ENCODE peak calls at places on chromosomes 5 and 9, in eight cellular contexts. D is C1 segment of cervical spinal cord; E is Ammon's horn; V is activated CD4-positive, alpha-beta memory T cell treated with anti-CD3 and anti-CD28 coated beads for 36 hours; U is activated T-helper 1 cell treated with anti-CD3 and anti-CD28 coated beads, Interleukin-12 subunit alpha, Interleukin-12 subunit beta, Interleukin-2, Interleukin-4 antibody, amounts not matched to agents 30 ng/mL and 10 ng/mL and 1 ng/mL, durations not matched to agents 14 hours and 24 hours and 36 hours; M is T-helper 9 cell; A is transverse colon; Z is DMS153. Y is an unnamed sample.
A peak's percentile ranks its signal among the peaks of the same experiment; 100 is the strongest.

GRCh38 chr5:31623249-31623648 is 15.7 kb upstream of the PDZD2 start:
- DNase-seq in D (no peak), E (no peak), V (no peak), U (no peak), M (no peak), A (no peak), Z (no peak), Y (no peak)

GRCh38 chr9:136997830-136998234 is 1.5 kb upstream of the CLIC3 start:
- DNase-seq in D (no peak), E (no peak), V (peak; percentile 56), U (peak; percentile 28), M (no peak), A (peak; percentile 46), Z (no peak), Y (no peak)

GRCh38 chr9:70036641-70037040 is 7.0 kb upstream of the MAMDC2 start:
- DNase-seq in D (no peak), E (no peak), V (no peak), U (no peak), M (no peak), A (no peak), Z (no peak), Y (no peak)

GRCh38 chr9:112029921-112030444 is 133.4 kb downstream of the UGCG start:
- DNase-seq in D (no peak), E (no peak), V (no peak), U (no peak), M (no peak), A (no peak), Z (no peak), Y (no peak)

GRCh38 chr9:128822407-128823042 is 4.2 kb downstream of the ENDOG start:
- DNase-seq in D (no peak), E (no peak), V (no peak), U (no peak), M (no peak), A (no peak), Z (no peak), Y (no peak)

GRCh38 chr9:89471390-89471789 is 26.5 kb downstream of the SEMA4D start:
- DNase-seq in D (no peak), E (no peak), V (no peak), U (no peak), M (no peak), A (no peak), Z (no peak), Y (no peak)

GRCh38 chr5:98309785-98310566 is 463.5 kb upstream of the RGMB start:
- DNase-seq in D (peak; percentile 22), E (peak; percentile 22), V (peak; percentile 37), U (peak; percentile 17), M (no peak), A (no peak), Z (no peak), Y (peak; percentile 29)

GRCh38 chr5:74626386-74627222 is 13.9 kb downstream of the ENC1 start:
- DNase-seq in D (no peak), E (no peak), V (no peak), U (no peak), M (no peak), A (no peak), Z (no peak), Y (no peak)

GRCh38 chr9:78261403-78262001 is 25.6 kb downstream of the CEP78 start:
- DNase-seq in D (no peak), E (peak; percentile 50), V (no peak), U (no peak), M (no peak), A (no peak), Z (peak; percentile 0), Y (peak; percentile 37)

GRCh38 chr9:77764894-77765780 is 117.0 kb upstream of the GNA14 start:
- DNase-seq in D (no peak), E (no peak), V (no peak), U (no peak), M (no peak), A (no peak), Z (no peak), Y (peak; percentile 17)

GRCh38 chr5:167442922-167443321 is 848.5 kb upstream of the WWC1 start:
- DNase-seq in D (no peak), E (no peak), V (no peak), U (no peak), M (no peak), A (no peak), Z (no peak), Y (no peak)

GRCh38 chr9:137198748-137199276 is 1.7 kb downstream of the TPRN start:
- DNase-seq in D (peak; percentile 59), E (no peak), V (no peak), U (no peak), M (no peak), A (peak; percentile 39), Z (no peak), Y (no peak)

GRCh38 chr9:22119537-22120167 is 110.5 kb upstream of the CDKN2B start:
- DNase-seq in D (no peak), E (peak; percentile 8), V (peak; percentile 15), U (no peak), M (no peak), A (no peak), Z (no peak), Y (no peak)

GRCh38 chr5:142627371-142628217 is 58.3 kb downstream of the FGF1 start:
- DNase-seq in D (no peak), E (peak; percentile 72), V (no peak), U (no peak), M (no peak), A (no peak), Z (no peak), Y (peak; percentile 62)

GRCh38 chr5:151238303-151238741 is 14.4 kb upstream of the CCDC69 start:
- DNase-seq in D (no peak), E (no peak), V (no peak), U (no peak), M (no peak), A (peak; percentile 39), Z (no peak), Y (no peak)

GRCh38 chr5:41869150-41869738 is 981 bp downstream of the OXCT1 start:
- DNase-seq in D (no peak), E (peak; percentile 25), V (peak; percentile 31), U (peak; percentile 15), M (peak; percentile 8), A (peak; percentile 11), Z (peak; percentile 5), Y (peak; percentile 76)

GRCh38 chr5:90191352-90192045 is 218.1 kb downstream of the CETN3 start:
- DNase-seq in D (no peak), E (no peak), V (no peak), U (no peak), M (no peak), A (peak; percentile 24), Z (no peak), Y (no peak)

GRCh38 chr5:101687630-101688029 is 608.5 kb downstream of the SLCO4C1 start:
- DNase-seq in D (no peak), E (no peak), V (no peak), U (no peak), M (no peak), A (no peak), Z (no peak), Y (no peak)

GRCh38 chr5:113264061-113264460 is 170.7 kb downstream of the TSSK1B start:
- DNase-seq in D (no peak), E (no peak), V (no peak), U (no peak), M (no peak), A (no peak), Z (no peak), Y (no peak)

Y was measured in midbrain.